ENCODE peak calls at places on chromosomes 5 and 9, in five cellular contexts. A is IMR-90, Q is H1, D is H9, T is mesenchymal stem cell. I is an unnamed sample.

GRCh38 chr9:76166436-76166959 is 227.7 kb downstream of the RFK start:
- DNase-seq in A (no peak), Q (no peak), D (no peak), T (no peak), I (no peak)

GRCh38 chr5:181223729-181224389 is 778 bp downstream of the TRIM41 start:
- DNase-seq in A (peak), Q (no peak), D (peak), T (peak), I (no peak)

GRCh38 chr9:76216161-76216649 is 178.0 kb downstream of the RFK start:
- DNase-seq in A (peak), Q (no peak), D (no peak), T (peak), I (no peak)

GRCh38 chr9:89477811-89478583 is 19.9 kb downstream of the SEMA4D start:
- DNase-seq in A (peak), Q (no peak), D (no peak), T (peak), I (no peak)

GRCh38 chr5:39588176-39588575 is 163.4 kb upstream of the DAB2 start:
- DNase-seq in A (no peak), Q (no peak), D (no peak), T (no peak), I (no peak)

GRCh38 chr5:90506221-90506620 is 23.2 kb downstream of the LYSMD3 start:
- DNase-seq in A (no peak), Q (no peak), D (no peak), T (no peak), I (no peak)

GRCh38 chr5:17367256-17367845 is 130.7 kb upstream of the TAF11L2 start:
- DNase-seq in A (no peak), Q (no peak), D (no peak), T (no peak), I (no peak)

GRCh38 chr5:125274938-125275759 is 528.7 kb upstream of the ZNF608 start:
- DNase-seq in A (peak), Q (no peak), D (no peak), T (peak), I (no peak)

GRCh38 chr5:143219696-143220095 is 183.8 kb downstream of the NR3C1 start:
- DNase-seq in A (peak), Q (no peak), D (no peak), T (no peak), I (no peak)

GRCh38 chr9:124665391-124666058 is 105.6 kb downstream of the NR6A1 start:
- DNase-seq in A (peak), Q (no peak), D (no peak), T (peak), I (peak)

GRCh38 chr9:94655739-94656138 is 16.4 kb upstream of the FBP1 start:
- DNase-seq in A (no peak), Q (no peak), D (no peak), T (no peak), I (no peak)

GRCh38 chr5:159901772-159902171 is 14.5 kb upstream of the ADRA1B start:
- DNase-seq in A (no peak), Q (no peak), D (no peak), T (no peak), I (no peak)

GRCh38 chr5:113394658-113395057 is 40.1 kb downstream of the TSSK1B start:
- DNase-seq in A (no peak), Q (no peak), D (no peak), T (no peak), I (no peak)

GRCh38 chr9:90433398-90433890 is 209.2 kb downstream of the DIRAS2 start:
- DNase-seq in A (no peak), Q (peak), D (peak), T (peak), I (peak)

GRCh38 chr9:136028760-136029470 is 66.2 kb downstream of the NACC2 start:
- DNase-seq in A (no peak), Q (no peak), D (no peak), T (no peak), I (no peak)
- H3K14ac ChIP-seq in A (no peak), Q (no peak), D (no peak), T (no peak), I (no peak)

GRCh38 chr9:137949260-137949659 is 71.7 kb downstream of the CACNA1B start:
- DNase-seq in A (no peak), Q (no peak), D (no peak), T (no peak), I (no peak)

GRCh38 chr9:137947012-137947411 is 69.4 kb downstream of the CACNA1B start:
- DNase-seq in A (no peak), Q (no peak), D (no peak), T (no peak), I (no peak)

GRCh38 chr9:137951107-137951506 is 73.5 kb downstream of the CACNA1B start:
- DNase-seq in A (no peak), Q (no peak), D (no peak), T (no peak), I (no peak)

GRCh38 chr9:137945581-137945980 is 68.0 kb downstream of the CACNA1B start:
- DNase-seq in A (no peak), Q (no peak), D (no peak), T (peak), I (no peak)

GRCh38 chr9:137948642-137949041 is 71.1 kb downstream of the CACNA1B start:
- DNase-seq in A (no peak), Q (no peak), D (no peak), T (no peak), I (no peak)
- H4K91ac ChIP-seq in A (no peak), Q (no peak), D (no peak), T (no peak), I (no peak)

GRCh38 chr9:79570449-79571308 is 1.1 kb upstream of the TLE4 start:
- DNase-seq in A (peak), Q (peak), D (peak), T (peak), I (no peak)
- H3K23ac ChIP-seq in A (peak), Q (peak), D (no peak), T (no peak), I (no peak)

GRCh38 chr9:134936762-134937555 is 19.2 kb upstream of the FCN1 start:
- DNase-seq in A (no peak), Q (no peak), D (no peak), T (no peak), I (no peak)

GRCh38 chr9:134937566-134938345 is 20.0 kb upstream of the FCN1 start:
- DNase-seq in A (no peak), Q (no peak), D (no peak), T (no peak), I (no peak)

GRCh38 chr9:134939080-134939733 is 21.5 kb upstream of the FCN1 start:
- DNase-seq in A (no peak), Q (no peak), D (no peak), T (no peak), I (peak)

GRCh38 chr9:134939836-134940235 is 22.1 kb upstream of the FCN1 start:
- DNase-seq in A (no peak), Q (no peak), D (no peak), T (no peak), I (no peak)

GRCh38 chr9:134938346-134939079 is 20.8 kb upstream of the FCN1 start:
- DNase-seq in A (no peak), Q (no peak), D (no peak), T (no peak), I (no peak)
- H3K14ac ChIP-seq in A (no peak), Q (peak), D (no peak), T (no peak), I (no peak)

GRCh38 chr5:171481791-171482536 is 62.5 kb downstream of the FGF18 start:
- DNase-seq in A (no peak), Q (no peak), D (no peak), T (no peak), I (no peak)

GRCh38 chr5:171478946-171479775 is 59.7 kb downstream of the FGF18 start:
- DNase-seq in A (no peak), Q (no peak), D (no peak), T (no peak), I (no peak)

GRCh38 chr5:171477666-171478065 is 58.2 kb downstream of the FGF18 start:
- DNase-seq in A (no peak), Q (no peak), D (no peak), T (no peak), I (no peak)

GRCh38 chr5:171477101-171477500 is 57.7 kb downstream of the FGF18 start:
- DNase-seq in A (no peak), Q (no peak), D (no peak), T (no peak), I (no peak)

GRCh38 chr5:171479776-171480125 is 60.3 kb downstream of the FGF18 start:
- DNase-seq in A (no peak), Q (no peak), D (no peak), T (no peak), I (no peak)
- H4K91ac ChIP-seq in A (no peak), Q (no peak), D (no peak), T (no peak), I (no peak)

I was measured in trophoblast cell.